ENCODE peak calls at places on chromosome X, in six cellular contexts. Z is IMR-90, L is RWPE1, Q is esophagus muscularis mucosa, D is keratinocyte, R is small intestine. B is an unnamed sample.

GRCh38 chrX:51598899-51599298 is 19.8 kb downstream of the CENPVL3 start:
- DNase-seq in Z (no peak), L (no peak), Q (no peak), D (no peak), R (no peak), B (no peak)

GRCh38 chrX:119121341-119121740 is 6.3 kb downstream of the KIAA1210 start:
- DNase-seq in Z (peak), L (no peak), Q (no peak), D (no peak), R (no peak), B (no peak)

GRCh38 chrX:53659039-53659438 is 27.5 kb downstream of the HUWE1 start:
- DNase-seq in Z (no peak), L (no peak), Q (no peak), D (no peak), R (no peak), B (no peak)

GRCh38 chrX:32408389-32408788 is 803.0 kb downstream of the DMD start:
- DNase-seq in Z (no peak), L (no peak), Q (no peak), D (no peak), R (no peak), B (no peak)

GRCh38 chrX:135572436-135572835 is 52.0 kb downstream of the INTS6L start:
- DNase-seq in Z (peak), L (no peak), Q (no peak), D (no peak), R (no peak), B (no peak)

GRCh38 chrX:107552976-107553375 is 75.3 kb upstream of the PRPS1 start:
- DNase-seq in Z (no peak), L (no peak), Q (no peak), D (no peak), R (no peak), B (no peak)

GRCh38 chrX:12239356-12240082 is 101.2 kb downstream of the FRMPD4 start:
- DNase-seq in Z (peak), L (no peak), Q (no peak), D (no peak), R (no peak), B (no peak)

GRCh38 chrX:4240541-4241194 is 527.2 kb upstream of the PRKX start:
- DNase-seq in Z (no peak), L (no peak), Q (no peak), D (no peak), R (no peak), B (no peak)

GRCh38 chrX:102654696-102655095 is 3.4 kb downstream of the GPRASP1 start:
- DNase-seq in Z (no peak), L (no peak), Q (no peak), D (no peak), R (no peak), B (no peak)

GRCh38 chrX:66632473-66632872 is 6.4 kb downstream of the EDA2R start:
- DNase-seq in Z (peak), L (no peak), Q (no peak), D (no peak), R (no peak), B (no peak)

GRCh38 chrX:69503228-69503834 is 795 bp upstream of the NALF2 start:
- DNase-seq in Z (no peak), L (no peak), Q (no peak), D (no peak), R (no peak), B (no peak)

GRCh38 chrX:54788446-54788845 is 9.6 kb downstream of the ITIH6 start:
- DNase-seq in Z (no peak), L (no peak), Q (no peak), D (no peak), R (no peak), B (no peak)

GRCh38 chrX:147912093-147912801 is 528 bp downstream of the FMR1 start:
- DNase-seq in Z (peak), L (peak), Q (no peak), D (no peak), R (peak), B (no peak)

GRCh38 chrX:130772313-130773140 is 130.5 kb downstream of the ENOX2 start:
- DNase-seq in Z (peak), L (no peak), Q (no peak), D (no peak), R (no peak), B (no peak)

GRCh38 chrX:139890991-139891700 is 41.7 kb downstream of the ATP11C start:
- DNase-seq in Z (peak), L (peak), Q (no peak), D (peak), R (peak), B (peak)

GRCh38 chrX:15416133-15416993 is 32.1 kb upstream of the VEGFD start:
- DNase-seq in Z (no peak), L (no peak), Q (no peak), D (no peak), R (no peak), B (no peak)

GRCh38 chrX:39753296-39753996 is 344.3 kb downstream of the BCOR start:
- DNase-seq in Z (peak), L (no peak), Q (no peak), D (peak), R (peak), B (no peak)

GRCh38 chrX:85114776-85115175 is 111.1 kb downstream of the APOOL start:
- DNase-seq in Z (no peak), L (no peak), Q (no peak), D (no peak), R (no peak), B (no peak)

DNA sequence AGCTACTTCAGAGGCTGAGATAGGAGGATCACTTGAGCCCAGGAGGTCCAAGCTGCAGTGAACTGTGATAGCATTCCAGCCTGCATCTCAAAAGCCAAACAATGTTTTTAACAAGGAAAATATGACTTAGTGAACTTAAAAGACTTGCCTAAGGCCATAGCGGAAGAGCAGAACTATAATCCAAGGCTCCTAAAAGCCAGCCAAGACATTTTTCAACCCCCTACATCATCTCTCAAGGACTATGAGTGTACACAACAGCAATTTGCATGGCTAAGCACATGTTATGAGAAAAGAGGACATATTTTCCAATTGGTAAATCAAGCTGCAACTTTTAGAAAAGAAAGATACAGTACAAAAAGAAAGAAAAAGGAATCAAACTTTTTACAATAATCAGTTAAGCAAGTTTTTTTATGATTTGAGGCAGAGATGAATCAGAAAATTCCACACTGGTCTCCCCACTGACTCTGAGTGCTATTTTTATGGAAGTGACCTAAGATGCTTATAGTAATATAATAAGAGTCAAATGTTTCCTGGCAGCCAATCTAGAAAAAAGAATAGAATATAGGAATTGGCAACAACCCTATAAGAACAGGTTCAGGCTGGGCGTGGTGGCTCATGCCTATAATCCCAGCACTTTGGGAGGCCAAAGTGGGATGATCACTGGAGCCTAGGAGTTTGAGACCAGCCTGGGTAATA is 9.8 kb upstream of the ACOT9 start:
- DNase-seq in Z (peak), L (peak), Q (no peak), D (no peak), R (no peak), B (no peak)
- H3K27ac ChIP-seq in Z (no peak), L (peak), Q (peak), D (no peak), R (no peak), B (no peak)

GRCh38 chrX:41661366-41662095 is 27.2 kb upstream of the GPR34 start:
- DNase-seq in Z (peak), L (no peak), Q (no peak), D (no peak), R (no peak), B (no peak)
- H3K27ac ChIP-seq in Z (no peak), L (no peak), Q (no peak), D (no peak), R (no peak), B (no peak)

DNA sequence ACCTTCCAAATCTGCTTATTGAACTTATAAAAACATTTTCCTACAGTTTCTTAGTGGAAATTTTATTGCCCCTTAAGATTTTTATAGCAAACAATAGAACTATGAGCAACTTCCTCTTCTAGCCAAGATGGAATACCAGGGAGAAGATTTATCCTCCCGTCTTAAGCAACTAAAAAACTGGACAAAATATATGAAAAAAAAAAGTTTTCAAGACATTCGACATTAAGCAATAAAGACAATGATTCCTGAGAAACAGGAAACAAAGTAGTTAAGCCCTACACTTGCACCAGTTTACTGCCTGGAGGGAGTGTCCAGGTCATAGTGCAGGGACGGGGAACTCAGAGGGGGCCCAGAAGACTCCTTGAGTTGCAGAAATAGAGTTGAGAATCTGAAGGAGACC is 516.1 kb upstream of the DIPK2B start:
- DNase-seq in Z (no peak), L (no peak), Q (no peak), D (no peak), R (peak), B (no peak)
- H3K27ac ChIP-seq in Z (no peak), L (no peak), Q (no peak), D (no peak), R (no peak), B (no peak)

DNA sequence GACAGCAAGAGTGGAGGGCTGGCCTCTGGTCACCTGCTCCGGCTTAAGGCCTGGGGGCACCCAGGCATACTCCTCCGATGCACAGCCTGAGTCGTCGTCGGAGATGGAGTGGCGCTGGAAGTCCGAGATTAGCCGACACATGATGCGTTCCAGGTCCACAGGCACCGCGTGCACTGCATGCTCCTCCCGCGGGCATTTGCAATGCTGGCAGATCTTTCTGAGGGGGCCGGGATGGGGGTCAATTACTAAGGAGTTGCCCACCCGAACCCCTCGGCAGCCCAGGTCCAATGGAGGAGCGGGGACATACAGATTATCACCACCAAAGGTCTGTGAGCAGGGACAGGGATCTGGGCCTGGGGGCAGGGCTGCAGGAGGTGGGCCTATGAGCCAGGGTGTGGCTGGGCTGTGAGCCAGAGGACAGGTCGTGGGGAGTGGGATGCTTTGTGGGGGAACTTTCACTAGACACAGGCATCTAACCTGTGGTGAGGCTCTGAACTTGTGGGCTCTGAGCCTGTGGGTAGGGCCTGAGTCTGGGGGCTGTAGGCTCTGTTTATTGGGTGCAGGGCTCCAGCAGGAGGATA is 2.4 kb downstream of the PRICKLE3 start:
- DNase-seq in Z (no peak), L (no peak), Q (no peak), D (no peak), R (no peak), B (no peak)
- H3K27ac ChIP-seq in Z (no peak), L (peak), Q (peak), D (peak), R (peak), B (peak)

DNA sequence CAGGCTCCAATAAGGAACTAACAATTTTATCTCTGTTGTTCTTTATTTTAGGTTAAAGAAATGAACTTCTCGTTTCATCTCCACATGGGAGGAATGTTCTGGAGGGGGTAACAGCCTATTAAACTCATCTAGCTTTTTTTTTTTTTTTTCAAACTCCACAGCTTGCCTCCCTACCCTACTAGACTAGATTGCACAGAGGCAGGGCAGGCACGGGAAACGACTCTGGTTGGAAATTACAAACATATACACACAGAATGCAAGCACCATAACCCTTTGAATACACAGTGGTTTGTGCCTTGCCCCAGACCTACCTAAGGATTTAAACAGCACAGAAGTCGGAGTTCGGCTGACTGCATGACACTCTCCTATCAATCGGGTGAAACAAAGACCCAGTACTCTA is 2.7 kb downstream of the MECP2 start:
- DNase-seq in Z (no peak), L (no peak), Q (no peak), D (no peak), R (no peak), B (no peak)
- H3K27ac ChIP-seq in Z (no peak), L (no peak), Q (peak), D (no peak), R (no peak), B (no peak)

GRCh38 chrX:2678583-2678982 is 12.5 kb upstream of the CD99 start:
- DNase-seq in Z (no peak), L (no peak), Q (no peak), D (no peak), R (no peak), B (no peak)

GRCh38 chrX:2677764-2678163 is 13.3 kb upstream of the CD99 start:
- DNase-seq in Z (peak), L (peak), Q (no peak), D (peak), R (no peak), B (peak)

GRCh38 chrX:2682582-2683177 is 8.4 kb upstream of the CD99 start:
- DNase-seq in Z (peak), L (no peak), Q (no peak), D (no peak), R (no peak), B (no peak)

GRCh38 chrX:2679534-2680485 is 11.3 kb upstream of the CD99 start:
- DNase-seq in Z (peak), L (no peak), Q (no peak), D (no peak), R (no peak), B (no peak)

DNA sequence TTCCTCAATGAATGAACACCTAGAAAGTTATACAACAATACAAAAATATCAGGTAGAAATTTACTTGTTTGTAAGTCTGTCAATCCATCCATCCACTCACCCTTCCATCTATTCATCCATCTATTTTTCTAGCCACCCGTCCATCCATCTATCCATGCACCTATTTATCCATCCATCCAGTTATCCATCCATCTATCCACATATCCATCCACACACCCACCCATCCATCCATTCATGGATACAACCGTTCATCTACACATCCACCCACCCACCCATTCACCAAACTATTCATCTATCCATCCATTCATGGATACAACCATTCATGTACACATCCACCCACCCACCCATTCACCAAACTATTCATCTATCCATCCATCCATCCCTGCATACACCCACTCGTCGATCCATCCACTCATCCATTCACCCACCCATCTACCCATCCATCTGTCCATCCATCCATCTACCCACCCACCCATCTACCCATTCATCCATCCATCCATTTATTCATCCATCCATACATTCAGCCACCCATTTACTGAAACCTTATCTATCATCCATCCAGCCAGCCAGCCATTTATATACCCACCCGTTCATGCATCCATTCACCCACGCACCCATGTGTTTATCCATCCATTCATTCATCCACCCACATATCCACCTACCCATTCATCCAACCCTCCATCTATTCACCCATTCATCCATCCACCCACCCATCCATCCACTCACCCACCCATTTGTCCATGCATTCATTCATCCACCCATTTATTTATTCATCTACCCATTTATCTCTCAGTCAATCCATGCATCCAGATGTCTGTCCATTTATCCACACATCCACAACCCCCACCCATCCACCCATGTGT is 10.4 kb upstream of the CD99 start:
- DNase-seq in Z (no peak), L (no peak), Q (no peak), D (no peak), R (no peak), B (no peak)
- H3K27ac ChIP-seq in Z (no peak), L (no peak), Q (no peak), D (no peak), R (no peak), B (no peak)

GRCh38 chrX:150460781-150461180 is 97.7 kb downstream of the MAMLD1 start:
- DNase-seq in Z (no peak), L (no peak), Q (no peak), D (no peak), R (no peak), B (no peak)

GRCh38 chrX:150465856-150466775 is 102.3 kb upstream of the MTM1 start:
- DNase-seq in Z (no peak), L (no peak), Q (no peak), D (no peak), R (no peak), B (no peak)

GRCh38 chrX:150463566-150463965 is 100.4 kb downstream of the MAMLD1 start:
- DNase-seq in Z (no peak), L (no peak), Q (no peak), D (no peak), R (no peak), B (no peak)

GRCh38 chrX:150465326-150465725 is 102.2 kb downstream of the MAMLD1 start:
- DNase-seq in Z (no peak), L (no peak), Q (no peak), D (no peak), R (no peak), B (no peak)

GRCh38 chrX:150464001-150464400 is 100.9 kb downstream of the MAMLD1 start:
- DNase-seq in Z (no peak), L (no peak), Q (no peak), D (no peak), R (no peak), B (no peak)
- H3K27ac ChIP-seq in Z (no peak), L (no peak), Q (no peak), D (no peak), R (no peak), B (no peak)

B was measured in epithelial cell of prostate.